ENCODE peak calls at places on chromosomes 7 and 10, in ten cellular contexts. F is MM.1S; B is mammary epithelial cell; X is upper lobe of right lung; J is lung; W is fibroblast of the aortic adventitia; S is PC-9; N is transverse colon; I is H1; L is CD8-positive, alpha-beta T cell. Y is an unnamed sample.

GRCh38 chr10:116683061-116683601 is 59.2 kb downstream of the HSPA12A start:
- DNase-seq in X (peak; percentile 43), W (no peak), L (no peak), J (no peak), S (no peak), B (no peak), N (no peak), F (no peak), I (no peak), Y (no peak)

GRCh38 chr7:4849390-4849789 is 12.4 kb downstream of the PAPOLB start:
- DNase-seq in F (peak; percentile 33), W (peak; percentile 35), S (no peak), I (no peak), N (no peak), B (peak; percentile 43), J (no peak), X (no peak), L (no peak), Y (no peak)

GRCh38 chr10:132858121-132859081 is 72.5 kb upstream of the NKX6-2 start:
- DNase-seq in S (no peak), X (peak; percentile 54), W (no peak), B (no peak), I (peak; percentile 63), F (no peak), L (no peak), N (no peak), J (no peak), Y (no peak)

GRCh38 chr7:91128574-91129348 is 135.5 kb upstream of the FZD1 start:
- DNase-seq in L (no peak), S (no peak), I (no peak), B (no peak), N (no peak), J (no peak), F (no peak), W (peak; percentile 35), X (no peak), Y (no peak)

GRCh38 chr10:90865400-90865799 is 6.4 kb upstream of the RPP30 start:
- DNase-seq in B (no peak), L (no peak), S (no peak), W (peak; percentile 56), X (no peak), J (no peak), F (peak; percentile 25), I (no peak), N (no peak), Y (no peak)

GRCh38 chr7:24466109-24466768 is 107.0 kb upstream of the PALS2 start:
- DNase-seq in X (no peak), N (no peak), F (no peak), L (no peak), S (no peak), I (no peak), J (no peak), B (no peak), W (no peak), Y (no peak)

GRCh38 chr10:13053794-13054462 is 46.0 kb upstream of the OPTN start:
- DNase-seq in N (no peak), S (no peak), J (no peak), X (no peak), B (no peak), F (no peak), L (no peak), W (no peak), I (no peak), Y (no peak)

GRCh38 chr10:122054046-122055025 is 65.4 kb downstream of the TACC2 start:
- DNase-seq in W (peak; percentile 74), L (no peak), I (peak; percentile 80), B (no peak), N (peak; percentile 60), S (peak; percentile 40), J (peak; percentile 66), F (no peak), X (peak; percentile 76), Y (no peak)

GRCh38 chr7:15214981-15215380 is 312.4 kb upstream of the DGKB start:
- DNase-seq in X (no peak), J (no peak), S (no peak), W (no peak), N (no peak), F (no peak), I (no peak), L (no peak), B (no peak), Y (no peak)

GRCh38 chr10:42951486-42952251 is 125.2 kb upstream of the RET start:
- DNase-seq in L (no peak), J (no peak), I (peak; percentile 81), F (no peak), X (peak; percentile 74), W (no peak), N (no peak), B (no peak), S (no peak), Y (no peak)

GRCh38 chr7:117350027-117350426 is 27.2 kb upstream of the WNT2 start:
- DNase-seq in J (no peak), F (no peak), N (no peak), X (no peak), I (no peak), L (no peak), S (no peak), W (no peak), B (peak; percentile 42), Y (no peak)

GRCh38 chr7:50610521-50611277 is 45.5 kb upstream of the DDC start:
- DNase-seq in W (peak; percentile 67), S (peak; percentile 45), X (no peak), J (no peak), B (peak; percentile 81), N (no peak), F (no peak), I (no peak), L (peak; percentile 62), Y (no peak)

GRCh38 chr10:92826504-92826903 is 21.8 kb upstream of the EXOC6 start:
- DNase-seq in B (no peak), X (no peak), F (no peak), N (no peak), W (no peak), L (no peak), I (peak; percentile 6), S (no peak), J (no peak), Y (no peak)

GRCh38 chr10:92822060-92822634 is 26.2 kb upstream of the EXOC6 start:
- DNase-seq in B (peak; percentile 84), I (peak; percentile 7), X (no peak), S (peak; percentile 81), W (peak; percentile 96), L (no peak), N (no peak), F (no peak), J (no peak), Y (no peak)

GRCh38 chr10:92826061-92826460 is 22.3 kb upstream of the EXOC6 start:
- DNase-seq in L (no peak), J (no peak), S (no peak), B (no peak), N (no peak), I (no peak), X (no peak), W (no peak), F (no peak), Y (no peak)

DNA sequence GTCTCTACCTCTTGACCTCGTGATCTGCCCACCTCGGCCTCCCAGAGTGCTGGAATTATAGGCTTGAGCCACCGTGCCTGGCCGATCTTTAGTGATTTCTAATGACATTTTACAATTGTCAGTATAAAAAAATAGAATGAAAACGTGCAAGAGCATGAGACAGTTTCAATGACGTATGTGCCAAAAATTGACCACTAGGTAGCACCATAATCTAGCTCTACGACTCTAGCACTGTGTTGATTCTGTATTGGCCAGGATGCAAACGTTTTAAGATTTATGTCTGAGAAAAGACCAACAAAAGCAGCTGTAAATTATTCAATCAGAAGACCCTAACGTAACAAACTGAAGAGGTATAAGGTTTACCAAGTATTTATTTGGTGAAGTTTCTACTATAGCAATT is 25.4 kb upstream of the EXOC6 start:
- DNase-seq in J (no peak), S (no peak), W (peak; percentile 35), N (no peak), B (no peak), I (no peak), L (no peak), F (peak; percentile 23), X (no peak), Y (no peak)
- TF ChIP-seq CTCF in J (no peak), S (no peak), W (no peak), N (no peak), B (peak; percentile 8), I (no peak), L (no peak), F (peak; percentile 25), X (peak; percentile 34), Y (no peak)

GRCh38 chr7:132614428-132615076 is 38.3 kb upstream of the PLXNA4 start:
- DNase-seq in L (no peak), B (no peak), F (no peak), S (no peak), W (peak; percentile 30), J (no peak), I (no peak), X (peak; percentile 68), N (peak; percentile 12), Y (no peak)
- H3K4me3 ChIP-seq in L (no peak overlapping the region), B (no peak overlapping the region), F (no peak overlapping the region), S (no peak overlapping the region), W (peak overlapping the region; percentile 44), J (no peak overlapping the region), I (peak overlapping the region; percentile 55), X (peak overlapping the region; percentile 3), N (no peak overlapping the region), Y (peak overlapping the region; percentile 2)

GRCh38 chr7:134113655-134114054 is 13.5 kb upstream of the LRGUK start:
- DNase-seq in B (no peak), J (no peak), S (no peak), X (no peak), F (no peak), I (no peak), L (no peak), N (no peak), W (no peak), Y (no peak)

GRCh38 chr7:134104166-134104565 is 23.0 kb upstream of the LRGUK start:
- DNase-seq in N (no peak), L (no peak), F (no peak), W (no peak), J (no peak), B (no peak), S (no peak), X (no peak), I (no peak), Y (no peak)

GRCh38 chr7:134108803-134109202 is 18.3 kb upstream of the LRGUK start:
- DNase-seq in L (no peak), F (no peak), B (no peak), X (no peak), N (no peak), I (no peak), J (no peak), W (no peak), S (no peak), Y (no peak)
- TF ChIP-seq CTCF in L (no peak), F (peak; percentile 33), B (no peak), X (no peak), N (no peak), I (no peak), J (no peak), W (no peak), S (no peak), Y (no peak)

DNA sequence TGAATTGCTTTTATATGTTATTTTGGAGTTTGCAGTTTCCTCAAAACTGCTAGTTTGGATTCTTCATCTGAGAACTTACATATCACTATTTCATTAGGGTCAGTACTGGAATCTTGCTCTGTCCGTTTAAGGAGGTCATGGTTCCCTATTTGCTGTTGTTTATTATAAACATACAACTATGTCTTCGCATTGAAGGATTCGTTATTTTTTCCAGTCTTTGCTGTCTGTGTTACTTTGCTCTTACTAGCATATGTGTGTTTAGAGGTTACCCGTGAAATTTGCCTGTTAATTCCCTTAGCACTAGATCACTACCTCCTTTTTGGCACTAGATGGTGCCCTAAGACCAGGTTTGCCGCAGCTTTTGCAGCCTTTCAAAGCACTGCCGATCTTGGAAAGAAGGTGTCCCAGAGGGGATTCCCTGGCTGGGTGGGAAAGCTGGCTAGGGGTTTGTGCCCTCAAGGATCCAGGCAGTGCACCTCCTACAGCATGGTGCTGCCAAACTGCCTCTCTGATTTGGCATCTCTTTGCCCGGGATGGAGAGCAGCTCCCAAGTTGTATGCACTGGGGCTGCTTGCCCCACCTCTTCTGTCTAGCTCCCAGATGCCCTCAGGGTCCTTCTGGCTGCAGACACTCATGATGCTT is 103.1 kb upstream of the APBB1IP start:
- DNase-seq in S (no peak), F (peak; percentile 71), W (peak; percentile 82), J (peak; percentile 50), B (peak; percentile 48), X (no peak), I (peak; percentile 58), L (peak; percentile 62), N (peak; percentile 44), Y (no peak)
- H3K4me3 ChIP-seq in S (no peak overlapping the region), F (peak overlapping the region; percentile 69), W (peak overlapping the region; percentile 55), J (no peak overlapping the region), B (no peak overlapping the region), X (peak overlapping the region; percentile 41), I (no peak overlapping the region), L (peak overlapping the region; percentile 36), N (no peak overlapping the region), Y (no peak overlapping the region)

Y was measured in AG04449.